ENCODE peak calls at places on chromosome 3, in six cellular contexts. T is hippocampal formation, U is left cardiac atrium, P is coronary artery, X is HT-29, D is NCI-H2081. G is an unnamed sample.

GRCh38 chr3:5292512-5292911 is 105.0 kb downstream of the EDEM1 start:
- DNase-seq in T (no peak), U (no peak), P (no peak), X (no peak), D (no peak), G (no peak)

GRCh38 chr3:43152649-43153048 is 46.8 kb upstream of the POMGNT2 start:
- DNase-seq in T (no peak), U (no peak), P (no peak), X (no peak), D (no peak), G (no peak)

GRCh38 chr3:14430706-14431470 is 28.5 kb downstream of the SLC6A6 start:
- DNase-seq in T (no peak), U (no peak), P (no peak), X (no peak), D (no peak), G (no peak)

GRCh38 chr3:23913873-23914743 is 2.7 kb downstream of the NKIRAS1 start:
- DNase-seq in T (no peak), U (no peak), P (no peak), X (no peak), D (no peak), G (no peak)

GRCh38 chr3:138916824-138917223 is 30.1 kb downstream of the FOXL2 start:
- DNase-seq in T (no peak), U (no peak), P (no peak), X (peak; percentile 66), D (no peak), G (no peak)

GRCh38 chr3:78878011-78878410 is 889.8 kb downstream of the ROBO1 start:
- DNase-seq in T (no peak), U (no peak), P (no peak), X (no peak), D (no peak), G (no peak)

GRCh38 chr3:59212128-59212764 is 162.4 kb upstream of the CFAP20DC start:
- DNase-seq in T (peak; percentile 77), U (no peak), P (no peak), X (peak; percentile 17), D (peak; percentile 10), G (no peak)

GRCh38 chr3:109050591-109051167 is 67.3 kb downstream of the MORC1 start:
- DNase-seq in T (no peak), U (no peak), P (no peak), X (peak; percentile 66), D (peak; percentile 2), G (peak; percentile 17)

GRCh38 chr3:21170964-21171363 is 580.0 kb downstream of the ZNF385D start:
- DNase-seq in T (no peak), U (no peak), P (no peak), X (peak; percentile 20), D (no peak), G (no peak)

GRCh38 chr3:11200679-11200952 is 46.3 kb downstream of the HRH1 start:
- DNase-seq in T (no peak), U (no peak), P (no peak), X (no peak), D (no peak), G (no peak)

GRCh38 chr3:76078101-76078500 is 292.8 kb upstream of the ZNF717 start:
- DNase-seq in T (no peak), U (no peak), P (no peak), X (no peak), D (no peak), G (no peak)

GRCh38 chr3:178588593-178588992 is 52.4 kb downstream of the KCNMB2 start:
- DNase-seq in T (no peak), U (no peak), P (no peak), X (no peak), D (peak; percentile 74), G (no peak)

GRCh38 chr3:85603378-85603777 is 644.6 kb downstream of the CADM2 start:
- DNase-seq in T (no peak), U (no peak), P (no peak), X (no peak), D (no peak), G (no peak)

GRCh38 chr3:17041009-17041408 is 156.3 kb downstream of the PLCL2 start:
- DNase-seq in T (no peak), U (no peak), P (no peak), X (peak; percentile 16), D (no peak), G (no peak)

GRCh38 chr3:147702499-147702898 is 293.3 kb downstream of the ZIC1 start:
- DNase-seq in T (no peak), U (no peak), P (no peak), X (no peak), D (no peak), G (no peak)

GRCh38 chr3:185693985-185694675 is 108.0 kb downstream of the SENP2 start:
- DNase-seq in T (no peak), U (no peak), P (no peak), X (no peak), D (no peak), G (no peak)

GRCh38 chr3:79086514-79086913 is 681.3 kb downstream of the ROBO1 start:
- DNase-seq in T (peak; percentile 50), U (peak; percentile 22), P (no peak), X (peak; percentile 58), D (peak; percentile 19), G (peak; percentile 55)

GRCh38 chr3:72003936-72004335 is 219.0 kb upstream of the PROK2 start:
- DNase-seq in T (no peak), U (no peak), P (no peak), X (no peak), D (no peak), G (no peak)

GRCh38 chr3:9192238-9192637 is 57.2 kb downstream of the SRGAP3 start:
- DNase-seq in T (no peak), U (no peak), P (no peak), X (no peak), D (no peak), G (no peak)

GRCh38 chr3:150005243-150006102 is 34.8 kb upstream of the PFN2 start:
- DNase-seq in T (no peak), U (no peak), P (no peak), X (no peak), D (no peak), G (no peak)

GRCh38 chr3:9602620-9603019 is 46.7 kb upstream of the MTMR14 start:
- DNase-seq in T (no peak), U (no peak), P (no peak), X (no peak), D (no peak), G (no peak)

GRCh38 chr3:11627612-11628011 is 16.1 kb downstream of the VGLL4 start:
- DNase-seq in T (no peak), U (no peak), P (no peak), X (no peak), D (no peak), G (no peak)

GRCh38 chr3:150662410-150663200 is 41.1 kb downstream of the ERICH6 start:
- DNase-seq in T (no peak), U (no peak), P (no peak), X (no peak), D (no peak), G (no peak)